ENCODE peak calls at places on chromosomes 6 and 20, in four cellular contexts. I is HL-60, H is GM12891, Q is K562. Y is an unnamed sample.
A peak's percentile ranks its signal among the peaks of the same experiment; 100 is the strongest.

GRCh38 chr6:17297261-17298080 is 16.3 kb downstream of the RBM24 start:
- DNase-seq in I (no peak), H (no peak), Q (no peak), Y (no peak)

GRCh38 chr6:16414205-16414604 is 175.8 kb downstream of the GMPR start:
- DNase-seq in I (no peak), H (no peak), Q (no peak), Y (peak; percentile 60)

GRCh38 chr6:154386848-154387717 is 30.5 kb upstream of the IPCEF1 start:
- DNase-seq in I (no peak), H (no peak), Q (no peak), Y (no peak)

GRCh38 chr6:84074988-84075781 is 41.6 kb downstream of the MRAP2 start:
- DNase-seq in I (no peak), H (no peak), Q (peak; percentile 84), Y (no peak)

GRCh38 chr6:49384913-49385312 is 78.1 kb downstream of the MMUT start:
- DNase-seq in I (no peak), H (no peak), Q (no peak), Y (no peak)

GRCh38 chr6:123909989-123910388 is 106.3 kb downstream of the NKAIN2 start:
- DNase-seq in I (no peak), H (no peak), Q (no peak), Y (no peak)

GRCh38 chr20:33666293-33667244 is at the start of gene ACTL10:
- DNase-seq in I (peak; percentile 97), H (peak; percentile 96), Q (peak; percentile 98), Y (peak; percentile 91)

GRCh38 chr6:36442671-36443497 is at the start of the genes KCTD20 and PXT1:
- DNase-seq in I (peak; percentile 88), H (peak; percentile 77), Q (peak; percentile 98), Y (peak; percentile 48)

GRCh38 chr6:136410201-136411027 is 120.8 kb upstream of the BCLAF1 start:
- DNase-seq in I (no peak), H (peak; percentile 10), Q (no peak), Y (peak; percentile 3)

GRCh38 chr20:11813106-11813890 is 104.4 kb upstream of the BTBD3 start:
- DNase-seq in I (no peak), H (no peak), Q (no peak), Y (no peak)

GRCh38 chr6:132412656-132413500 is 11.6 kb upstream of the MOXD1 start:
- DNase-seq in I (no peak), H (no peak), Q (no peak), Y (no peak)

GRCh38 chr6:167766986-167767714 is 59.6 kb upstream of the AFDN start:
- DNase-seq in I (no peak), H (no peak), Q (peak; percentile 72), Y (no peak)

GRCh38 chr20:59232618-59233017 is 67.8 kb upstream of the EDN3 start:
- DNase-seq in I (no peak), H (no peak), Q (no peak), Y (no peak)

GRCh38 chr6:90078513-90079289 is 184.4 kb downstream of the GJA10 start:
- DNase-seq in I (peak; percentile 35), H (no peak), Q (peak; percentile 50), Y (no peak)

GRCh38 chr20:50333131-50333530 is 142.5 kb downstream of the CEBPB start:
- DNase-seq in I (no peak), H (no peak), Q (no peak), Y (no peak)

GRCh38 chr20:13029687-13030510 is 21.1 kb downstream of the SPTLC3 start:
- DNase-seq in I (no peak), H (no peak), Q (no peak), Y (no peak)

GRCh38 chr6:108570518-108570917 is 9.8 kb downstream of the FOXO3 start:
- DNase-seq in I (no peak), H (no peak), Q (no peak), Y (no peak)

GRCh38 chr20:50618537-50618936 is 72.8 kb downstream of the RIPOR3 start:
- DNase-seq in I (no peak), H (no peak), Q (no peak), Y (no peak)

GRCh38 chr6:156917213-156917612 is 140.0 kb downstream of the ARID1B start:
- DNase-seq in I (no peak), H (no peak), Q (no peak), Y (no peak)

GRCh38 chr6:29602564-29603361 is 17.8 kb downstream of the OR2H2 start:
- DNase-seq in I (no peak), H (peak; percentile 39), Q (peak; percentile 74), Y (no peak)

GRCh38 chr6:3489032-3489757 is 32.3 kb upstream of the SLC22A23 start:
- DNase-seq in I (no peak), H (no peak), Q (no peak), Y (no peak)

GRCh38 chr6:11277275-11278206 is 45.1 kb upstream of the NEDD9 start:
- DNase-seq in I (no peak), H (no peak), Q (no peak), Y (peak; percentile 94)

GRCh38 chr20:44695295-44696230 is 19.6 kb upstream of the CCN5 start:
- DNase-seq in I (no peak), H (no peak), Q (no peak), Y (no peak)

GRCh38 chr20:32512047-32512385 is 73.1 kb downstream of the NOL4L start:
- DNase-seq in I (no peak), H (no peak), Q (no peak), Y (no peak)

GRCh38 chr6:100116409-100117194 is 122.6 kb upstream of the MCHR2 start:
- DNase-seq in I (peak; percentile 28), H (no peak), Q (peak; percentile 71), Y (no peak)

GRCh38 chr6:43142101-43142500 is 29.0 kb upstream of the SRF start:
- DNase-seq in I (no peak), H (no peak), Q (no peak), Y (no peak)

GRCh38 chr6:67683960-67684359 is 951.1 kb upstream of the ADGRB3 start:
- DNase-seq in I (peak; percentile 58), H (no peak), Q (peak; percentile 23), Y (no peak)

GRCh38 chr20:1707588-1708449 is 50.2 kb upstream of the SIRPG start:
- DNase-seq in I (peak; percentile 80), H (no peak), Q (peak; percentile 48), Y (no peak)

GRCh38 chr6:329888-330691 is 37.8 kb downstream of the DUSP22 start:
- DNase-seq in I (no peak), H (no peak), Q (peak; percentile 39), Y (no peak)

GRCh38 chr6:7236312-7237209 is 76.4 kb downstream of the SSR1 start:
- DNase-seq in I (no peak), H (no peak), Q (peak; percentile 81), Y (peak; percentile 69)

GRCh38 chr20:35564905-35565304 is 23.0 kb downstream of the ERGIC3 start:
- DNase-seq in I (no peak), H (no peak), Q (no peak), Y (no peak)

GRCh38 chr20:57261488-57262243 is 4.8 kb downstream of the BMP7 start:
- DNase-seq in I (no peak), H (no peak), Q (no peak), Y (no peak)

GRCh38 chr20:57258055-57258454 is 8.4 kb downstream of the BMP7 start:
- DNase-seq in I (no peak), H (no peak), Q (no peak), Y (no peak)

GRCh38 chr20:57260065-57260958 is 6.1 kb downstream of the BMP7 start:
- DNase-seq in I (no peak), H (no peak), Q (no peak), Y (no peak)

GRCh38 chr20:57260959-57261357 is 5.5 kb downstream of the BMP7 start:
- DNase-seq in I (no peak), H (no peak), Q (no peak), Y (no peak)

GRCh38 chr20:57259179-57260021 is 7.0 kb downstream of the BMP7 start:
- DNase-seq in I (no peak), H (no peak), Q (no peak), Y (no peak)
- TF ChIP-seq SPI1 in I (no peak), H (no peak), Q (no peak), Y (no peak)

DNA sequence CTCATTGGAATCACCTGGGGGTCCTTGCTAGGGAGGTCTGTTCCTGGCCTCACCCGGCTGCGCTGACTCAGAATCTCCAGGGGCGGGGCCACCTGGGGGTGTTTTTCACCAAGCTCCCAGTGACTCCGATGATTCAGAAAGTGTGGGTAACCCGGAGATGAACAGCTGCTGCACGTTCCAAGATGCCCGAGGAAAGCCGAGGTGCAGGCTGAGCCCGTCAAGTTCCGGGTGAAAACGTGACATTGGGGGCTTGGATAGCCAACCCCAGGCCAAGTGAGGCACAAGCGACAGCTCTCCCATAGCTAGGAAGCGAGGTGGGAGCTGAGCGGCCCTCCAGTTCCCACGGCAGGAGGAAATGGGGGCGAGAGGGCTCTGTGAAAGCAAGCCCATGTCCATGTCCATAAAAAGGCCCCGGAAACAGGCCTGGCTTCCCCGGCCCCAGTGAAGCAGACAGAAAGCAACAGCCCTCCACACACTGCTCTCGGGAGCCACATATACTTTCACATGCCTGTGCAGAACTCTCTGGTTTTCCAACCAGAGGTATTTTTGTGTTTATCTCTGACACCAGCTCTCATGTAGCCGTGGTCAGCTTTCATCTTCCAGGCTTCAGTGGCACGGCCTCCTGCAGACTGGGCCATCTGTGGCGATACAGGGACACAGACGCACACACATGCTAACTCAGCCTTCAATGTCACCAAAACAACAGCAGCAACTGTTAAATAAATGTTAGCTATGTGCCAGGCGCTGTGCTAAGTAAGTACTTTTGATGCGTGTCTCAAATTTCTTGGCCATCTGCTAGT is 90.6 kb upstream of the CCDC28A start:
- DNase-seq in I (no peak), H (no peak), Q (peak; percentile 54), Y (no peak)
- TF ChIP-seq SPI1 in I (no peak), H (no peak), Q (no peak), Y (no peak)

DNA sequence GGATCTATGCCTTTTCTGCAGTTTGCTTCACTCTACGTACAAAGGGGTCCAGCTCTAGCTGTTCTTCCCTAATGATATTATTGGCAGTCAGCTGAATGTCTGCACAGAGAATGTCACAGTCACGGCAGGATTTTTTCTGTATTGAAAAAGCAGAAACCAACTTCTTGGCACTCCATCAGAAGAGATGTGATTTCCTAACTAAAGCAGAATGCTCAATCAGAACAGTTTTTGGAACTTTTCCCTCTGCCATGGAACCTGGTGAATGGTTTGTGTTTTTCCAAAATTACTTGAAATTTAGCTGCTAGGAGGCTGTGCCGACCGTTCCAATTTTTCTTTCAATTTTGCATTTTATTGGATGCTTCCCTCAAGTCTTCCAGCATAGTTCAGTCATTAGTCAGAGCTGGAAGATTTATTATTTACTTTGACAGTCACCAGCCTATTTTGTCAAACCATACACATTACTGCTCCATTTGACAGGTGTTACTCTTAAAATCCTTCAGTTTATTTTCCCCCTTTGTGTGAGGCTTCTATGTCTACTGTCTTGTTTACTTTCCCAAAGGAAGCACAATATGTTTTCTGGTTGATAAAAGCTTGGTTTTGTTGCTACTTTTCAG is 259.6 kb upstream of the EPHA7 start:
- DNase-seq in I (no peak), H (no peak), Q (no peak), Y (no peak)
- TF ChIP-seq SPI1 in I (no peak), H (no peak), Q (no peak), Y (no peak)

DNA sequence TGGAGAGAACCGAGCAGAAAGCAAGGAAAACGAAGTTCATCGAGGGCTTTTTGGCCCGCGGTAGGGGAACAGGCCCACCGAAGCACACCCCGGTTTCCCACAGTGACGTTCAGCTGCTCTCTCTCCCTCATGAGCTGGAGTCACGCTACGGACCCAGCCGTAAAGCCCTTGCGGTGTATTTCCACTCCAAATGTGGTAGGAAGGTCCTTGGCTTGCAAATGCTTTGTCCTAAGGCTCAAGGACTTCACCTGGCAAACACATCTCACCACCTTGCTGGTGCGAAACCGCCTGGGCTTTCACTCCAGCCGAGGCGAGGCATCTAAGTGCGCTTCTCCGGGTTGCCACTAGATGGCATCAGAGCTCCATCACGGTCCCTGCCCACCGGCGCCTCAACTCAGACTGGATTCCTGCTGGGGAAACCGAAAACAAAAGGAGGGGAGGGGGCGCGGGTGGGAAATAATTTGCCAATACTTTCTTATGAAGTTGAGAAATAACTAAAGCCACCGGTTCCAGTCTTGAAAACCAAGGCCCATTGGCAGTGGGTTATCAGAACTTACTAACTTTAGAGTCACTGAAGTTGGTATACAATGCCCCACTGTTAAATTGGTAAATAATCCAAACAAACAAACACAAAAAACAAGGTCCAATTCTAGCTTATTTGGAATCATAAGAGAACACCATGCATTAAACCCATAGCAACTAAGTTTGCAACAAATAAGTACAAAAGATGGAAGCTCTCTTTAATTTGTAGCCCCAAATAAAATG is 13.4 kb upstream of the FOXC1 start:
- DNase-seq in I (peak; percentile 60), H (peak; percentile 80), Q (peak; percentile 69), Y (no peak)
- TF ChIP-seq SPI1 in I (no peak), H (no peak), Q (no peak), Y (no peak)

Y was measured in GM12878.